ENCODE peak calls at places on chromosomes 3 and 15, in six cellular contexts. D is LoVo, L is NCI-H1930, M is T1000, P is germinal center, C is OCI-LY7. R is an unnamed sample.

GRCh38 chr15:96350884-96351639 is 20.6 kb downstream of the NR2F2 start:
- DNase-seq in P (no peak), L (no peak), M (no peak), C (no peak), D (no peak), R (no peak)

GRCh38 chr15:57727031-57727430 is 20.5 kb downstream of the POLR2M start:
- DNase-seq in D (no peak), P (no peak), M (peak), C (no peak), L (no peak), R (no peak)

GRCh38 chr3:197761784-197762183 is 12.1 kb downstream of the FYTTD1 start:
- DNase-seq in D (no peak), M (no peak), C (no peak), P (no peak), L (no peak), R (no peak)

GRCh38 chr15:92142242-92143232 is 251.1 kb upstream of the ST8SIA2 start:
- DNase-seq in D (no peak), L (no peak), C (no peak), M (no peak), P (no peak), R (no peak)

GRCh38 chr3:66666362-66666761 is 165.5 kb upstream of the LRIG1 start:
- DNase-seq in L (no peak), C (no peak), M (no peak), D (no peak), P (no peak), R (no peak)

GRCh38 chr3:99246010-99246654 is 344.6 kb upstream of the DCBLD2 start:
- DNase-seq in M (no peak), C (no peak), P (no peak), D (no peak), L (no peak), R (no peak)

GRCh38 chr15:47473857-47474256 is 243.4 kb upstream of the SEMA6D start:
- DNase-seq in M (no peak), L (no peak), D (no peak), C (no peak), P (no peak), R (no peak)

GRCh38 chr3:141959921-141960554 is 83.6 kb downstream of the ATP1B3 start:
- DNase-seq in C (no peak), M (no peak), P (no peak), D (no peak), L (no peak), R (no peak)

GRCh38 chr3:134132961-134133360 is 103.2 kb upstream of the SLCO2A1 start:
- DNase-seq in D (no peak), M (no peak), C (no peak), P (no peak), L (no peak), R (no peak)

GRCh38 chr3:194871864-194872668 is 186.4 kb downstream of the FAM43A start:
- DNase-seq in D (peak), M (no peak), C (no peak), P (peak), L (no peak), R (peak)

GRCh38 chr3:35651888-35652287 is 12.6 kb downstream of the ARPP21 start:
- DNase-seq in L (no peak), D (no peak), M (no peak), P (no peak), C (no peak), R (no peak)

GRCh38 chr3:42535981-42536784 is 33.7 kb downstream of the VIPR1 start:
- DNase-seq in M (no peak), C (peak), D (no peak), L (no peak), P (peak), R (peak)

GRCh38 chr15:31046759-31047359 is 54.7 kb downstream of the TRPM1 start:
- DNase-seq in P (no peak), D (no peak), C (no peak), L (no peak), M (no peak), R (no peak)

GRCh38 chr3:56314842-56315241 is 153.4 kb downstream of the ERC2 start:
- DNase-seq in P (no peak), M (no peak), C (no peak), D (no peak), L (no peak), R (no peak)

GRCh38 chr3:155377861-155378260 is 84.4 kb upstream of the STRIT1 start:
- DNase-seq in L (no peak), C (no peak), M (no peak), P (no peak), D (no peak), R (no peak)

GRCh38 chr15:97692317-97693015 is 268.0 kb upstream of the ARRDC4 start:
- DNase-seq in P (no peak), M (no peak), D (no peak), L (no peak), C (no peak), R (no peak)

GRCh38 chr15:49877871-49878511 is 241.0 kb downstream of the ATP8B4 start:
- DNase-seq in D (no peak), M (no peak), C (no peak), L (no peak), P (no peak), R (no peak)

GRCh38 chr3:41683666-41684350 is 278.1 kb downstream of the ULK4 start:
- DNase-seq in M (no peak), C (no peak), P (no peak), D (peak), L (no peak), R (no peak)

GRCh38 chr15:68431037-68431791 is 749 bp downstream of the ITGA11 start:
- DNase-seq in M (no peak), L (no peak), P (no peak), C (no peak), D (no peak), R (peak)

GRCh38 chr3:148329481-148330220 is 368.1 kb upstream of the AGTR1 start:
- DNase-seq in C (no peak), D (no peak), P (no peak), L (no peak), M (no peak), R (no peak)

GRCh38 chr15:71532994-71533393 is 277.4 kb upstream of the NR2E3 start:
- DNase-seq in M (peak), C (peak), L (no peak), P (no peak), D (peak), R (no peak)

GRCh38 chr3:94453864-94454263 is 391.0 kb downstream of the NSUN3 start:
- DNase-seq in L (no peak), M (no peak), P (no peak), D (no peak), C (no peak), R (no peak)

GRCh38 chr15:85800460-85801123 is 5.9 kb upstream of the KLHL25 start:
- DNase-seq in P (no peak), M (peak), C (peak), L (no peak), D (peak), R (no peak)

GRCh38 chr15:65421360-65422215 is 1.2 kb downstream of the IGDCC4 start:
- DNase-seq in D (no peak), C (no peak), P (no peak), L (no peak), M (no peak), R (no peak)

GRCh38 chr3:66405701-66406091 is 95.1 kb downstream of the LRIG1 start:
- DNase-seq in P (no peak), C (no peak), L (no peak), D (no peak), M (peak), R (no peak)

GRCh38 chr3:71891483-71891882 is 106.5 kb upstream of the PROK2 start:
- DNase-seq in L (no peak), C (no peak), D (no peak), P (no peak), M (no peak), R (no peak)

GRCh38 chr3:121111914-121112612 is 204.1 kb downstream of the STXBP5L start:
- DNase-seq in D (no peak), C (no peak), P (no peak), M (no peak), L (no peak), R (no peak)

GRCh38 chr3:124529826-124530571 is 200.3 kb upstream of the UMPS start:
- DNase-seq in D (no peak), M (no peak), C (no peak), L (no peak), P (no peak), R (no peak)

GRCh38 chr15:85691350-85692240 is 103.1 kb downstream of the KLHL25 start:
- DNase-seq in D (no peak), P (no peak), C (peak), M (no peak), L (no peak), R (no peak)

GRCh38 chr3:195075199-195075940 is 195.6 kb downstream of the XXYLT1 start:
- DNase-seq in L (no peak), M (no peak), P (no peak), C (no peak), D (no peak), R (peak)

GRCh38 chr15:48858401-48858800 is 19.5 kb upstream of the EID1 start:
- DNase-seq in P (no peak), L (no peak), C (no peak), D (no peak), M (no peak), R (no peak)

R was measured in CD14-positive monocyte.